ENCODE peak calls at places on chromosome 20, in eight cellular contexts. X is COR-L47; K is AG09319; L is activated CD8-positive, alpha-beta memory T cell treated with anti-CD3 and anti-CD28 coated beads, Interleukin-2, amount 10 ng/mL, durations not matched to agents 7 days and 5 days; E is iPS-NIHi11; O is NAMALWA; S is SJSA1; Z is AG08396. U is an unnamed sample.

GRCh38 chr20:4829494-4830211 is 107.9 kb downstream of the PRND start:
- DNase-seq in X (peak; percentile 8), K (no peak), L (no peak), E (no peak), O (no peak), S (no peak), Z (no peak), U (no peak)

GRCh38 chr20:23441850-23442313 is 2.4 kb downstream of the CSTL1 start:
- DNase-seq in X (peak; percentile 69), K (peak; percentile 28), L (peak; percentile 78), E (peak; percentile 91), O (peak; percentile 86), S (peak; percentile 52), Z (peak; percentile 81), U (peak; percentile 89)

GRCh38 chr20:24673678-24674570 is 204.5 kb downstream of the SYNDIG1 start:
- DNase-seq in X (no peak), K (no peak), L (no peak), E (no peak), O (no peak), S (peak; percentile 34), Z (peak; percentile 55), U (no peak)

GRCh38 chr20:31707994-31708744 is 14.5 kb downstream of the BCL2L1 start:
- DNase-seq in X (peak; percentile 93), K (no peak), L (no peak), E (no peak), O (peak; percentile 64), S (no peak), Z (no peak), U (no peak)

GRCh38 chr20:38805958-38806854 is 709 bp downstream of the PPP1R16B start:
- DNase-seq in X (no peak), K (no peak), L (peak; percentile 63), E (peak; percentile 42), O (peak; percentile 58), S (no peak), Z (no peak), U (no peak)

GRCh38 chr20:46357030-46357514 is 48.8 kb upstream of the CDH22 start:
- DNase-seq in X (no peak), K (no peak), L (no peak), E (no peak), O (no peak), S (no peak), Z (no peak), U (no peak)

GRCh38 chr20:26208296-26209091 is 511.8 kb upstream of the ZNF337 start:
- DNase-seq in X (no peak), K (no peak), L (peak; percentile 40), E (peak; percentile 69), O (no peak), S (peak; percentile 12), Z (peak; percentile 18), U (no peak)

GRCh38 chr20:6886065-6886729 is 118.7 kb downstream of the BMP2 start:
- DNase-seq in X (peak; percentile 91), K (no peak), L (no peak), E (peak; percentile 29), O (no peak), S (no peak), Z (no peak), U (no peak)

GRCh38 chr20:51331466-51331865 is 211.1 kb downstream of the NFATC2 start:
- DNase-seq in X (no peak), K (no peak), L (no peak), E (no peak), O (no peak), S (peak; percentile 90), Z (no peak), U (no peak)

GRCh38 chr20:25213566-25214415 is 18.3 kb downstream of the ENTPD6 start:
- DNase-seq in X (no peak), K (no peak), L (no peak), E (no peak), O (no peak), S (no peak), Z (no peak), U (no peak)

GRCh38 chr20:10360878-10361277 is 73.1 kb downstream of the MKKS start:
- DNase-seq in X (no peak), K (no peak), L (no peak), E (no peak), O (no peak), S (no peak), Z (no peak), U (no peak)